ENCODE peak calls at places on chromosomes 4 and X, in six cellular contexts. W is astrocyte, R is testis, C is PC-3, J is heart right ventricle, Y is H1. F is an unnamed sample.

GRCh38 chr4:88747351-88747750 is 49.7 kb upstream of the NAP1L5 start:
- DNase-seq in W (no peak), R (no peak), C (no peak), J (no peak), Y (no peak), F (no peak)

GRCh38 chr4:68430337-68430736 is 16.9 kb upstream of the TMPRSS11E start:
- DNase-seq in W (no peak), R (no peak), C (no peak), J (no peak), Y (no peak), F (no peak)

GRCh38 chr4:85677286-85677685 is 202.3 kb downstream of the ARHGAP24 start:
- DNase-seq in W (peak), R (no peak), C (no peak), J (no peak), Y (no peak), F (no peak)

GRCh38 chr4:86280246-86280645 is 79.6 kb downstream of the MAPK10 start:
- DNase-seq in W (peak), R (no peak), C (no peak), J (no peak), Y (no peak), F (no peak)

GRCh38 chrX:9566150-9566621 is 101.3 kb downstream of the TBL1X start:
- DNase-seq in W (peak), R (peak), C (peak), J (peak), Y (no peak), F (peak)

GRCh38 chr4:8740666-8741395 is 130.8 kb downstream of the HMX1 start:
- DNase-seq in W (no peak), R (no peak), C (no peak), J (no peak), Y (no peak), F (no peak)

GRCh38 chr4:132809298-132810032 is 339.6 kb upstream of the PCDH10 start:
- DNase-seq in W (no peak), R (no peak), C (no peak), J (no peak), Y (peak), F (no peak)

GRCh38 chr4:144575181-144575580 is 70.8 kb upstream of the HHIP start:
- DNase-seq in W (no peak), R (peak), C (peak), J (no peak), Y (no peak), F (no peak)

GRCh38 chrX:120514236-120514635 is 45.1 kb upstream of the LAMP2 start:
- DNase-seq in W (no peak), R (no peak), C (peak), J (no peak), Y (no peak), F (peak)

GRCh38 chrX:74251006-74251930 is 52.7 kb upstream of the ZCCHC13 start:
- DNase-seq in W (peak), R (no peak), C (peak), J (no peak), Y (no peak), F (no peak)

GRCh38 chrX:150869450-150869849 is 29.0 kb downstream of the CD99L2 start:
- DNase-seq in W (no peak), R (no peak), C (no peak), J (peak), Y (no peak), F (no peak)

GRCh38 chr4:185424905-185425599 is 712 bp downstream of the UFSP2 start:
- DNase-seq in W (peak), R (no peak), C (no peak), J (no peak), Y (no peak), F (peak)

GRCh38 chr4:185429660-185430059 is 3.9 kb upstream of the UFSP2 start:
- DNase-seq in W (no peak), R (no peak), C (no peak), J (no peak), Y (no peak), F (no peak)

GRCh38 chr4:185426960-185427688 is 1.4 kb upstream of the UFSP2 start:
- DNase-seq in W (no peak), R (no peak), C (no peak), J (no peak), Y (no peak), F (peak)

GRCh38 chr4:185421366-185422124 is 4.2 kb downstream of the UFSP2 start:
- DNase-seq in W (peak), R (no peak), C (no peak), J (no peak), Y (no peak), F (no peak)

GRCh38 chr4:185425600-185426352 is at the start of gene UFSP2:
- DNase-seq in W (peak), R (peak), C (peak), J (peak), Y (peak), F (peak)
- TF ChIP-seq CTCF in W (no peak), R (peak), C (no peak), J (no peak), Y (no peak), F (no peak)

DNA sequence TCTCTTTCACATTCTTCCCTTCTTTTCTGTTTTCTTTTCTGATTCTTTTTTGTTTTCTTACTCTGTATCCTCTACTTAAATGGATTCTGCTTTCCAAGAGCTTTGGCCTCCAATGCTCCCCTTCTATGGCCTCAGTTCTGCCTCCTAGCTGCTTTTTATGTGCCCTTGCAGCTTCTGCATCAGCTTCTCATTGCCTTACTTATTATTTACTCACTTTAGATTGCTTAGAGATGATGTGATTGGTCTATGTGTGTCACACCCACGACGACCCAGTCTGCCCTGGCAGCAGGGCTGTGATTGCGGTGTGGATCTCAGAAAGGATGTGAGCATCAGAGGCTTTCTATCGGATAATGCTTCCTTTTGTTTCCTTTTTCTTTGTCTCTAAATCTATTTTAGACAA is 71.8 kb upstream of the SMARCA5 start:
- DNase-seq in W (no peak), R (no peak), C (no peak), J (no peak), Y (no peak), F (no peak)
- H3K27ac ChIP-seq in W (no peak), R (no peak), C (no peak), J (no peak), Y (no peak), F (no peak)

DNA sequence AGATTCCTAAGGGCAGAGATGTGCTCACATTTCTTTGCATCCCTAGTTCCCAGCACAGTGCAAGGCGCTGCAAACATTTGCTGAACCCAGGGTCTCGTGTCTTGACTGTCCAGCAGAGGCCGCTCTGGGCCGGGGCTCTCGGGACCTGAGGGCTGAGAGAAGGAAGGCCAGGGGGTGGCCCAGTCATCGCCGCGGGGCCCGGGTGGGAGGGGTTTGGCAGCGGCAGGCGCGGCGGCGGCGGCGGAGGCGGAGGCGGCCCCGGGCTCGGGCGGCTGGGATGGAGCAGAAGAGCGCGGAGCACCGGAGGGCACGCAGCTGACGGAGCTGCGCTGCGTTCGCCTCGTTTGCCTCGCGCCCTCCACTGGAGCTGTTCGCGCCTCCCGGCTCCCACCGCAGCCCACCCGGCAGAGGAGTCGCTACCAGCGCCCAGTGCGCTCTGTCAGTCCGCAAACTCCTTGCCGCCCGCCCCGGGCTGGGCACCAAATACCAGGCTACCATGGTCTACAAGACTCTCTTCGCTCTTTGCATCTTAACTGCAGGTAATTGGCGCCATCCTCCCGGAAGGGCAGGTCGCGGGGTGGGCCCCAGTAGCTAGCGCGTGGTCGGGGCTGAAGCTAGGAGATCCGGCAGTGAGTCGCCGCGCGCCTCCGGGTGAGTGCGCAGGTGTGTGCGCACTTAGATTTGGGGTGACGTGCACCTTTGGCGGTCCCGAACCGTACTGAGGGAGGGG is at the start of gene PARM1:
- DNase-seq in W (peak), R (peak), C (peak), J (peak), Y (peak), F (peak)
- TF ChIP-seq CTCF in W (peak), R (peak), C (peak), J (peak), Y (peak), F (peak)

GRCh38 chr4:24244663-24245519 is 339.5 kb downstream of the DHX15 start:
- DNase-seq in W (peak), R (no peak), C (no peak), J (peak), Y (no peak), F (no peak)

GRCh38 chr4:24243641-24244040 is 340.7 kb downstream of the DHX15 start:
- DNase-seq in W (no peak), R (no peak), C (no peak), J (no peak), Y (no peak), F (no peak)

GRCh38 chr4:24249972-24250371 is 334.4 kb downstream of the DHX15 start:
- DNase-seq in W (no peak), R (no peak), C (no peak), J (no peak), Y (no peak), F (no peak)

DNA sequence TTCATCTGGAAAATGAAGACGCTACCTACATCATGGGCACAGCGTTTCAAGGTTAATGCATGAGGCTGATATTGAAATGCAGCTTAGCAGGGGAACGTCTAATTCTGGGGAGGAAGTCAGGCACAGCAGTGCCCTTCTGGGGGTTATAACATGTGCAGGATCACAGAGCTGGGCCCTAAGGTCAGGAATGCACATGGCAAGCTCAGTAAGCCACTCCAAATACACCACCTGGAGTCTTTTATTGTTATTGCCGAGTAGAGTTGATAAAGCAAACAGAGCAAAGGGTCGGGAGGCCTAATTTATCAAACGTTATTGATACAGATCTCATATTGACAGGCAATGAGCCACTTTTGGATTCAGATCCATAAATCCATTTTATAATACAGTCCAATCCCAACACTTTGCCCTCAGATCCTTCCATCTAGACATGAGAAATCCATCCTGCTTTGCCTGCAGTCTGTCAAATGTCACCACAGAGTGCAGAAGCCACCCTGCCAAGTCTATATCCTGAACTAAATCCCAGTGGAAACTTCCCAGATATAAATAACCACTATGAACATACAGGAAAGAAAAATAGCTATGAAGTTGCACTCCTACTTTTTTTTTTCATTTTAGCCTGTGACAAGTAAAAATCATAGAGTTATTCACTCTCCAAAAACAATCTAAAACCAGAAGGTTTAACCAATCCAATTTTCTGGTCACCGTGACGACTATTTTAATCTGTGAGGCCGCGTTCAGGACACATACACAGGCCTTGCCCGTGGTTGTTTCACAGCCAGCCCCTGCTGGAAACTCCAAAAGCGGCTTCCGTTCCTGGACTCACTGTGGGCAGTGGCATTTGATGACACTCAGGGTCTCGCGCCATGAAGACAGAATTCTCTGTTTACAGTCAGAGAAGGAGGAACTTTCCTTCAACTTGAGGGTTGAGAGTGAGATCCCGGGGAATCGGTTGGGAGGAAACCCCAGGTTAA is 335.4 kb downstream of the DHX15 start:
- DNase-seq in W (no peak), R (no peak), C (no peak), J (peak), Y (no peak), F (no peak)
- H3K27ac ChIP-seq in W (no peak), R (no peak), C (no peak), J (peak), Y (no peak), F (no peak)

DNA sequence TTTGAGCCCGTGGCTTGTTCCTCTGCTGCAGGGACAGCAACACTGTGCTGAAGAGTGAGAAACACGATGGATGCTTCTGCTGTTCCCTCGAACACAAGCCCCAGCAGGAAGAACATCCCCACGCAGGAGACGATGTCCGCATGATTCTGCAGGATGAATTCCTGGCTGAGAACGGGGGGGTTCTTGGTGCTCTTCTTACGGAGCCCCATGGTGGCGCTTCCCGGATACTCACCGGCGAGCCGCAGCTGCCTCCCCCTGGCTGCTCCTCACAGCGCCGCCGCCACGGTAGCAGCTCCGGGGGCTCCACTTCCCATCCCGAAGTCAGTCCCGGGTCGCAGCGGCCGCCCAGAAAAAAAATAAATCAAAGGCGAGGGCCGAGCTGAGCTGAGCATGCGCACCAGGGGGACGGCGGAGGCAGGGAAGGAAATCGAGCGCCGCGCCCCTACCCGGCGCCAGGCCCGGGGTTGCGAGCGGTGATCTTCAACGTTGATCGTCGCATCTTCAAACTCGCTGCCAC is at the start of gene TRAM1L1:
- DNase-seq in W (peak), R (peak), C (peak), J (peak), Y (peak), F (peak)
- TF ChIP-seq CTCF in W (no peak), R (no peak), C (peak), J (peak), Y (peak), F (peak)

GRCh38 chrX:16300831-16301230 is 133.6 kb downstream of the MAGEB17 start:
- DNase-seq in W (no peak), R (no peak), C (no peak), J (no peak), Y (no peak), F (no peak)
- H3K27ac ChIP-seq in W (no peak), R (no peak), C (no peak), J (no peak), Y (no peak), F (no peak)